ENCODE peak calls at places on chromosomes 16 and 17, in five cellular contexts. I is neuronal stem cell, F is H9, J is trophoblast cell, L is mesendoderm. R is an unnamed sample.

GRCh38 chr17:15341385-15341849 is at the start of gene TEKT3:
- DNase-seq in I (peak), F (peak), J (peak), L (peak), R (peak)

GRCh38 chr17:17511293-17511741 is 15.1 kb upstream of the RASD1 start:
- DNase-seq in I (no peak), F (no peak), J (no peak), L (no peak), R (no peak)

GRCh38 chr17:79747508-79748295 is 17.0 kb downstream of the ENPP7 start:
- DNase-seq in I (no peak), F (peak), J (no peak), L (peak), R (no peak)

GRCh38 chr17:76130473-76130872 is 10.6 kb downstream of the FOXJ1 start:
- DNase-seq in I (no peak), F (peak), J (no peak), L (no peak), R (no peak)

GRCh38 chr17:49022391-49022941 is 25.3 kb downstream of the IGF2BP1 start:
- DNase-seq in I (peak), F (peak), J (no peak), L (peak), R (peak)

GRCh38 chr17:77233635-77234334 is 93.0 kb downstream of the SEC14L1 start:
- DNase-seq in I (no peak), F (no peak), J (peak), L (peak), R (peak)

GRCh38 chr16:8990445-8990844 is 26.7 kb upstream of the USP7 start:
- DNase-seq in I (no peak), F (no peak), J (no peak), L (no peak), R (no peak)

GRCh38 chr16:64132686-64133085 is 989.2 kb downstream of the CDH11 start:
- DNase-seq in I (no peak), F (no peak), J (no peak), L (no peak), R (no peak)

GRCh38 chr17:46020023-46020735 is 21.1 kb downstream of the STH start:
- DNase-seq in I (no peak), F (no peak), J (no peak), L (no peak), R (no peak)

GRCh38 chr16:57527610-57528360 is 8.6 kb downstream of the CCDC102A start:
- DNase-seq in I (no peak), F (no peak), J (no peak), L (no peak), R (no peak)

GRCh38 chr16:89537549-89537925 is 22.9 kb upstream of the RPL13 start:
- DNase-seq in I (no peak), F (no peak), J (no peak), L (no peak), R (no peak)

GRCh38 chr16:84928679-84929420 is 82.5 kb downstream of the ZDHHC7 start:
- DNase-seq in I (no peak), F (no peak), J (no peak), L (no peak), R (peak)

GRCh38 chr17:3636908-3637373 is 381 bp downstream of the CTNS start:
- DNase-seq in I (no peak), F (no peak), J (no peak), L (peak), R (no peak)

GRCh38 chr17:2410951-2411350 is 10.1 kb upstream of the MNT start:
- DNase-seq in I (no peak), F (no peak), J (no peak), L (no peak), R (no peak)

GRCh38 chr16:20846030-20846429 is 39.7 kb downstream of the REXO5 start:
- DNase-seq in I (no peak), F (no peak), J (no peak), L (no peak), R (no peak)

GRCh38 chr17:68307443-68307842 is 16.1 kb downstream of the ARSG start:
- DNase-seq in I (no peak), F (no peak), J (no peak), L (no peak), R (no peak)

GRCh38 chr17:7396147-7396546 is 1.8 kb upstream of the PLSCR3 start:
- DNase-seq in I (no peak), F (no peak), J (no peak), L (no peak), R (no peak)

GRCh38 chr16:15885560-15886001 is 2.8 kb downstream of the CEP20 start:
- DNase-seq in I (no peak), F (no peak), J (no peak), L (no peak), R (peak)

GRCh38 chr16:85153656-85154091 is 41.4 kb upstream of the CIBAR2 start:
- DNase-seq in I (no peak), F (no peak), J (no peak), L (no peak), R (no peak)

GRCh38 chr17:15308758-15309157 is 32.6 kb downstream of the TEKT3 start:
- DNase-seq in I (no peak), F (no peak), J (no peak), L (no peak), R (no peak)

GRCh38 chr17:29115906-29116651 is 64.1 kb downstream of the MYO18A start:
- DNase-seq in I (no peak), F (peak), J (no peak), L (peak), R (peak)

GRCh38 chr17:61406871-61407210 is 7.2 kb downstream of the TBX2 start:
- DNase-seq in I (no peak), F (peak), J (no peak), L (no peak), R (no peak)

GRCh38 chr17:73126716-73127473 is 34.4 kb upstream of the SLC39A11 start:
- DNase-seq in I (no peak), F (no peak), J (no peak), L (peak), R (peak)

GRCh38 chr17:73137376-73137775 is 27.4 kb upstream of the SSTR2 start:
- DNase-seq in I (no peak), F (no peak), J (no peak), L (no peak), R (no peak)

GRCh38 chr17:73133911-73134649 is 30.7 kb upstream of the SSTR2 start:
- DNase-seq in I (no peak), F (no peak), J (no peak), L (peak), R (no peak)

GRCh38 chr17:73135774-73136173 is 29.0 kb upstream of the SSTR2 start:
- DNase-seq in I (no peak), F (no peak), J (no peak), L (no peak), R (no peak)

DNA sequence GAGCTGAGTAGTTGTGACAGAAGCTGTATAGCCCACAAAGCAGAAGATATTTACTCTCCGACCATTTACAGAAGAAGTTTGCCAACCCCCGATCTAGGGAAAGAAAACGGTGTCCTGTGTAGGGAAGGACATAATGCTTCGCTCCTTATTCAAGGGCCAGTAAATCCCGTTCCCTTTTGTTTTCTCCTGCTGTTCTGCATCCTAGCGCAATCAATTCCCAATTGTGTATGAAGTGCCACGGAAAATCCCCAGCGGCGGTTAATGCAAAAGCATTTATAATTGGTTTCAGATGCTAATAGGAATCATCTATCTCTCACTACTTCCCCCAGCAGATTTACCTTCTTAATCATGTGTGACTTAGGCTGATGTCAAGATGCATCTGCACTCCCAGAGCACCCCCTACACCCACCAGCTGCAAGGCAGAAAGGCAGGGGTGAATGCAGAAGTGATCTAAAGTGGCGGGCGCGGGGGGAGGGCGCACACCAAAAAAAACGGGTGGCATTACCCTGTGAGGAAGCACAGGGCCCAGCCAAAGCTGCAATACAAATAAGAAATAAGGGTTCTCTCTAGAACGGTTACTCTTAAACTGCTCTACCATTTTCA is 32.7 kb upstream of the SSTR2 start:
- DNase-seq in I (no peak), F (no peak), J (no peak), L (no peak), R (no peak)
- H2BK120ac ChIP-seq in I (no peak), F (no peak), J (no peak), L (no peak), R (no peak)

DNA sequence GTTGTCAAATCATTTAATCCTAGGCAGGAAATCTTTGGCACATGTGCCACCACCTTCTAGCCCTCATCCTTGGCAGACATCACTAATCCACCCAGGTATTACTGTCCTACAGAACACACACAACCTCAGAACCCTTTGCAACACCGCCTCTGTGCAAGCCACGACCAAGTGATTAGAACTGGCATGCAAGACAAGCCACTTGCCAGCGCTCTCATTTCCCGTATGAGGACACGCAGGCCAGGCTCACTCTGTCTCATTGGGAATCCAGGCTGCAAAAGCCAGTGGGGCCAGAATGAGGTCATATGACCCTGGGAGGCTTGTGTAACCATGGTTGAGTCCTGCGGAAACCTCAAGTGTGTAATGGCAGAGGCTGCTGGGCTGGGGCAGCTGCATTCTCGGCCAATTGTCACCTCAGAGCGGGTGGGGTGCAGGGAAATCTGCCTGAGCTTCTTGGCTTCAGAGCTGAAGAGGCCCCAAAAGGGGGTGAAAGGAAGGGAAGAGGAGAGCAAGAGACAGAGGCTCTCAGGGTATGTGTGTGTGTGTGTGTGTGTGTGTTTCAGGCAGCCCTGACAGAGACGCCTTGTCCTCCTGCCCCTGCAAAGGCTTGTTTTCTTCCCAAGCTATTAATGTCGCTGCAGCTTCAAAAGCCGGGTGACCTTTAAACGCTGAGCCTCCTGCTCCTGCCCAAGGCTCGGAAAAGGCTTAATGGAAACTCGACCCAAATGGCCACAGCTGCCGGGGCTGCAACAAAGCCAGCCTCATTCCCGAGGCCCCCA is 43.2 kb upstream of the MRPS23 start:
- DNase-seq in I (peak), F (peak), J (peak), L (peak), R (peak)
- H3K4ac ChIP-seq in I (no peak), F (peak), J (peak), L (peak), R (peak)

GRCh38 chr17:44308320-44308818 is at the start of gene RUNDC3A:
- DNase-seq in I (peak), F (peak), J (peak), L (peak), R (peak)
- H2BK120ac ChIP-seq in I (no peak), F (no peak), J (no peak), L (no peak), R (no peak)

GRCh38 chr17:55433629-55434422 is 12.2 kb upstream of the MMD start:
- DNase-seq in I (no peak), F (no peak), J (peak), L (no peak), R (peak)
- H3K4ac ChIP-seq in I (no peak), F (no peak), J (peak), L (no peak), R (peak)

DNA sequence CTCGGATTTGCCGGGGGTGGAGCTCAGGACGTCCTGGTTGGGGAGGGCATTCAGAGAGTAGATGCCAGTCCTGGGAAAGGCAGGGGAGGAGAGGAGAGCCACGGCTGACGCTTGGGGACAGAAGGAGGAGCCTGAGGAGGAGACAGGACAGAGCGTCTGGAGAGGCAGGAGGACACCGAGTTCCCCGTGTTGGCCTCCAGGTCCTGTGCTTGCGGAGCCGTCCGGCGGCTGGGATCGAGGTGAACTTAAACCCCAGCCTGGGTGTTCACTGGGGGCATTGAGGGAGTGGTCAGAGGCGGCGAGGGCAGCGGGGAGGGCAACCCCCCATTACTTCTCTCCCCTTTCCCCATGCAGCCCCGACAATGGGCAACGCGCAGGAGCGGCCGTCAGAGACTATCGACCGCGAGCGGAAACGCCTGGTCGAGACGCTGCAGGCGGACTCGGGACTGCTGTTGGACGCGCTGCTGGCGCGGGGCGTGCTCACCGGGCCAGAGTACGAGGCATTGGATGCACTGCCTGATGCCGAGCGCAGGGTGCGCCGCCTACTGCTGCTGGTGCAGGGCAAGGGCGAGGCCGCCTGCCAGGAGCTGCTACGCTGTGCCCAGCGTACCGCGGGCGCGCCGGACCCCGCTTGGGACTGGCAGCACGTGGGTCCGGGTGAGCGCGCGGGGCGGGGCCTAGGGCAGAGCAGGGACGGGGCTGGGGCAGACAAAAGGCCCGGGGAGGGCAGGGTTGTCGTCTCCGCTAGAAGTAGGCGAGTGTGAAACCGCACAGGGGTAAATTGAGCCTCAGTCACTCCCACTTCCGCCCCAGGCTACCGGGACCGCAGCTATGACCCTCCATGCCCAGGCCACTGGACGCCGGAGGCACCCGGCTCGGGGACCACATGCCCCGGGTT is 3.7 kb downstream of the NOL3 start:
- DNase-seq in I (no peak), F (peak), J (peak), L (peak), R (peak)
- H2BK120ac ChIP-seq in I (no peak), F (no peak), J (no peak), L (no peak), R (no peak)

GRCh38 chr17:44432254-44433157 is 43.1 kb upstream of the ITGA2B start:
- DNase-seq in I (no peak), F (no peak), J (no peak), L (no peak), R (no peak)

GRCh38 chr17:44439168-44439567 is 49.7 kb upstream of the ITGA2B start:
- DNase-seq in I (no peak), F (no peak), J (no peak), L (no peak), R (no peak)

GRCh38 chr17:44438634-44439033 is 49.2 kb upstream of the ITGA2B start:
- DNase-seq in I (no peak), F (no peak), J (no peak), L (peak), R (no peak)

DNA sequence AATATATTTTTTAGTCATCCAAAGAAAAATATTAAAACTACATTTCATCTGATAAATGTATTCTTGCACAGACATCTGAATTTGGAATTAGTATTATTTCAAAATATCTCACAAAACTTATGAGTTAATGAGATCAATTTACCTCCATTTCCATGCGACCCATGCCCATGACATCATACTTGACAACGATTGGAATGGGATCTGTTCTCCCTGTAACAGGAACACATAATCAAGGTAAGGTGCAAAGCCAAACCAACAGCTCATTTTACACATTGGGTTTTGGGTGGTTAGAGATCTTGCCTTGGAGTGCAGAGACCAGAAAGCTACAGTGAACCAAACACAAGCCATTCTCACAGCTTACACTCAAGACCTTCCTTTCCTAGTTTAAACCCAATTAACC is 46.9 kb upstream of the ITGA2B start:
- DNase-seq in I (no peak), F (no peak), J (no peak), L (peak), R (no peak)
- H3K4ac ChIP-seq in I (no peak), F (no peak), J (no peak), L (no peak), R (no peak)